ENCODE peak calls at places on chromosomes 3 and 15, in five cellular contexts. O is heart left ventricle, G is colonic mucosa, V is mammary epithelial cell, L is body of pancreas. D is an unnamed sample. For H3K4me1, the result is how much of the 10 kb centered on the place peaks cover.

GRCh38 chr15:66921319-66921718 is 144.1 kb upstream of the SMAD3 start:
- DNase-seq in L (peak), V (no peak), G (no peak), O (no peak), D (peak)

GRCh38 chr15:48177383-48177874 is 666 bp downstream of the MYEF2 start:
- DNase-seq in V (peak), L (no peak), O (no peak), G (no peak), D (no peak)

GRCh38 chr15:69590932-69591524 is 138.4 kb downstream of the RPLP1 start:
- DNase-seq in V (no peak), O (no peak), G (no peak), L (no peak), D (peak)

GRCh38 chr3:79517766-79518413 is 249.9 kb downstream of the ROBO1 start:
- DNase-seq in L (no peak), G (no peak), V (peak), O (no peak), D (no peak)

GRCh38 chr3:171606151-171606751 is 146.0 kb upstream of the TNIK start:
- DNase-seq in O (no peak), V (peak), G (no peak), L (no peak), D (no peak)

GRCh38 chr3:61669676-61670299 is 108.4 kb downstream of the PTPRG start:
- DNase-seq in O (no peak), L (no peak), V (peak), G (no peak), D (peak)

GRCh38 chr3:139327231-139327630 is 16.6 kb upstream of the MRPS22 start:
- DNase-seq in G (no peak), V (no peak), L (no peak), O (no peak), D (no peak)

GRCh38 chr15:90794538-90794937 is 73.8 kb upstream of the FURIN start:
- DNase-seq in G (no peak), O (no peak), V (no peak), L (no peak), D (no peak)

GRCh38 chr3:50264964-50265485 is 3.9 kb upstream of the SEMA3B start:
- DNase-seq in O (no peak), L (no peak), V (no peak), G (no peak), D (no peak)

GRCh38 chr3:85304360-85304964 is 345.7 kb downstream of the CADM2 start:
- DNase-seq in O (no peak), L (no peak), G (no peak), V (peak), D (no peak)

GRCh38 chr15:39979606-39980005 is 45.7 kb downstream of the EIF2AK4 start:
- DNase-seq in L (no peak), V (no peak), G (no peak), O (no peak), D (no peak)

GRCh38 chr15:39974656-39975230 is 40.8 kb downstream of the EIF2AK4 start:
- DNase-seq in V (no peak), L (no peak), O (no peak), G (no peak), D (no peak)

DNA sequence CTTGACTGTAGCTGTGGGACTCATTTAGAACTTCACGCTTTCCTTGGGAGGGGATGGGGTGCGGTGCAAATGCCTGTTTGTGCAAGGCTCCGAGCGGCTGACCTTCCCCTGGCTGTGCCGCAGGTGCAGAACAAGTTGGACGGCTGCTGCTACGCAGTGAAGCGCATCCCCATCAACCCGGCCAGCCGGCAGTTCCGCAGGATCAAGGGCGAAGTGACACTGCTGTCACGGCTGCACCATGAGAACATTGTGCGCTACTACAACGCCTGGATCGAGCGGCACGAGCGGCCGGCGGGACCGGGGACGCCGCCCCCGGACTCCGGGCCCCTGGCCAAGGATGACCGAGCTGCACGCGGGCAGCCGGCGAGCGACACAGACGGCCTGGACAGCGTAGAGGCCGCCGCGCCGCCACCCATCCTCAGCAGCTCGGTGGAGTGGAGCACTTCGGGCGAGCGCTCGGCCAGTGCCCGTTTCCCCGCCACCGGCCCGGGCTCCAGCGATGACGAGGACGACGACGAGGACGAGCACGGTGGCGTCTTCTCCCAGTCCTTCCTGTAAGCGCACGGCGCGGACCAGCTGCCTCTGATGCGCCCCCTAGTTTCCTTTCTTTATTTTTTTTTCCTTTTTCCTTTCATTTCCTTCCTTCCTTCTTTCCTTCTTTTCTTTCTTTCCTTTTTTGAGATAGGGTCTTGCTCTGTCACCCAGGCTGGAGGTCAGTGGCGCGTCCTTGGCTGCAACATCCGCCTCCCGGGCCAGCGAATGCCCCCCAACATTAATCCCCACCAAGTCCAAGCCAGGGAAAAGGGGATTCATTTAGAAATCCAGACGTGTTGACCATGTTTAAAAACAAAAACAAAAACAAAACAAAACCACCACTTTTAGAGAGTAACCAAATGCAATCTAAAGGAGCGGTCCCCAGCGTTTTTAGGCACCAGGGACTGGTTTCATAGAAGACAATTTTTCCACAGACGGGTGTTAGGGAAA is 42.7 kb downstream of the EIF2AK4 start:
- DNase-seq in O (peak), L (peak), V (peak), G (peak), D (peak)
- H3K27ac ChIP-seq in O (peak), L (no peak), V (peak), G (peak), D (peak)

GRCh38 chr15:42608110-42608531 is 32.7 kb downstream of the STARD9 start:
- DNase-seq in L (no peak), O (no peak), V (peak), G (no peak), D (no peak)

GRCh38 chr15:42605281-42605744 is 29.9 kb downstream of the STARD9 start:
- DNase-seq in L (no peak), G (no peak), V (no peak), O (no peak), D (no peak)

GRCh38 chr15:42603978-42604377 is 28.6 kb downstream of the STARD9 start:
- DNase-seq in V (no peak), G (no peak), O (no peak), L (no peak), D (no peak)

DNA sequence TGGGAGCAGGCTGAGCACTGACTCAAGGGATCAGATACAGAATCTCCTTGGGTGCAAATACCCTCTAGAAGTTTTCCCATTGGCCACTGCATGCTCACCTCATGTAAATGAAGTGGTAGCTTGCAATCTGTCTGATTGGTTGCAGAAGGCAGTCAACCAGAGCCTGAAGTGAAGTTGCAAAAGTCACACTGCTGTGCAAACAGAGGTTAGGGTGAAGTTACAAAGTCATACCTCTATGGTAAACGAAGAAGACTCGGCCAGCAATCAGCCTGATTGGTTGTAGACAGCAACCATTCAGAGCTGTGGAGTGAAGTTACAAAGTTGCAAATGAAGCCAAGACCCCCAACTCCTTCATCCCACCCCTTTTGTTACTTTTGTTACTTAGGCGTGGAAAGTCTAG is 27.1 kb downstream of the STARD9 start:
- DNase-seq in V (no peak), G (no peak), O (no peak), L (no peak), D (no peak)
- H3K4me1 ChIP-seq in V (under half), G (under half), O (under half), L (under half), D (under half)

DNA sequence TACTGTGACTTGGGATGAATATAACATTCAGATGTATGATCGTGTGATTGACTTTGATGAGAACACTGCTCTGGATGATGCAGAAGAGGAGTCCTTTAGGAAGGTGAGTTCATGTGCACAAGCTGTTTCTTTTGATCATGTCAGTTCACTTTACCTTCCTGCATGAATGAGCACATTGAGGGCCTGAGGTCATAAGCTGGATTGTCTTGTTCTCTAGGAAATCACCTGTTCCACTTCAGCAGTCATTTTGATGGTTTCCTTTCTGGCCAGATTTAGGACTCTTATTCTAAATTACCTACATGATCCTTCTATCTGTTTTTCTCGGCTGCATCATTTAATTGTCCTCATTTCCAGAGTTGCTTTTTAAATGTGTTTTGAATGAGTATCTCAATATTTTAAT is 4.1 kb downstream of the RCN2 start:
- DNase-seq in L (no peak), G (no peak), O (no peak), V (no peak), D (peak)
- H3K4me3 ChIP-seq in L (no peak), G (no peak), O (no peak), V (no peak), D (no peak)

DNA sequence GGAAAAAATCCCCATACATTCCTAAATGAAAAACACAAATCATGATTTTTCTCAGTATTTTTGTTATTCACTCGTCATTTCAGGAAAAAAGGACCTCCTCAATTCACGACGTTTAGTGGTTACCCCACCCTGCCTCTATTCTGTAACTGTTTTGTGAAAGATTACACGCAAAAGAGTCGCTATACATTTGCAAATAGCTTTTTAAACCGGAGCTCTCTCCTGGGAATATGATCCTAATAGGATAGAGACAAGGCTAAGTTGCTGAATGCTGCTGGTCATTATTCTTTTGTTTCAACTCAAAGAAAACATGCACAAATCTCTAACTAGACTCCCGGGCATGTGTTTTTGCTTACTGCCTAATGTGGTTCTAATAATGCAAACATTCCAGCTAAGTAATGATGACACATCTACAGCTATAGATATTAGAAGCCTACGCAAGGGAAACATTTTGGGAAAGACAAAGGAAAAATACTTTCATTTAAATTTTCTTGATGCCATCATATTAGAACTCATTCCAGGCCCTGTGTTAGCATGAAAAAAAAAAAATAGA is 214.6 kb upstream of the MDFIC2 start:
- DNase-seq in V (no peak), O (no peak), L (no peak), G (no peak), D (no peak)
- H3K27ac ChIP-seq in V (no peak), O (no peak), L (no peak), G (no peak), D (no peak)

GRCh38 chr3:118760611-118761606 is 273.7 kb downstream of the IGSF11 start:
- DNase-seq in V (no peak), O (no peak), L (no peak), G (no peak), D (no peak)
- H3K4me1 ChIP-seq in V (under half), O (under half), L (under half), G (under half), D (under half)

DNA sequence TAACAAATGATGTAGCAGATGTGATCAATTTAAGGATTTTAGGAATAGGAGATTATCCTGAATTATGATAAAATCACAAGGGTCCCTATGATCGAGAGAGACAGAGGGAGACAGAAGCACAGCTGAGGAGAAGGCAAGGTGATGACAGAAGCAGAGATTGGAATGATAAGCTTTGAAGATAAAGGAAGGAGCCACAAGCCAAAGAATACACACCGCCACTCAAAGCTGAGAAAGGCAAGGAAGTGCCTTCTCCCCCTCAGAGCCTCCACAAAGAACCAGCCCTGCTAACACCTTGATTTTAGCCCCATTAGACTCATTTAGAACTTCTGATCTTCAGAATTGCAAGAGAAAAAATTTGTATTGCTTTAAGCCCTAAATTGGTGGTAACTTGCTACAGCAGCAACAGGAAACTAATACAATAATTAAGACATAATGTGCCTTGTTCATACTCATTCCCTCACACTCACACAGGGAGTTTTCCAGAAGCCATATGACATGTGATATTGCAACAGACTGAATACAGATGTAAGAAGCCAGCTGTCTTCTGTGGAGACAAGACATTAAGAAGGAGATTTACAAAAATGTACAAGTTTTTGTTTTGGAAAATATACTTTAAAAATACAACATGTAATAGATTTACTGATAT is 38.2 kb downstream of the TRANK1 start:
- DNase-seq in G (no peak), L (no peak), V (peak), O (no peak), D (no peak)
- H3K4me3 ChIP-seq in G (no peak), L (no peak), V (no peak), O (no peak), D (no peak)

GRCh38 chr15:72591361-72591760 is 63.1 kb upstream of the GOLGA6B start:
- DNase-seq in V (no peak), G (no peak), L (no peak), O (no peak), D (no peak)
- H3K27ac ChIP-seq in V (no peak), G (no peak), L (no peak), O (no peak), D (peak)

DNA sequence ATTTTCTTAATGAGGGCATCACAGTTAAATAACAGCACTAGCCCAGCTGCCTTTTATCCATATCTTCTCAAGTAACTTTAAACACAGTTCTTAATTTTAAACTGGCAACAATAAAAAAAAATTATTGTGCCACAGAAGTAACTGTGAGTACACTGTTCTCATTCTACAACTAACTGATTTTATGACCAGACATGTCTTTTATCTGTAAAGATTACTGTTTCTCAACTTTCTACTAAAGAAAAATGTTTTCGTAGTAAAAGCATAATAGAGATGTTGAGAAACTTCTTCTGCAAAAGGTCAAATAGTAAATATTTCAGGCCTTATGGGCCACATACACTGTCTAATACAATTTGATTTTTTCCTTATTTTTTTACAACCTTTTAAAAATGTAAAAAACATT is 32.0 kb downstream of the PLOD2 start:
- DNase-seq in L (no peak), O (no peak), V (no peak), G (no peak), D (no peak)
- H3K4me1 ChIP-seq in L (under half), O (under half), V (under half), G (under half), D (under half)

D was measured in thyroid gland.